ENCODE peak calls at places on chromosomes 6 and 20, in eight cellular contexts. X, D, V, Q, G, M, P and T are unnamed samples.
A peak's percentile ranks its signal among the peaks of the same experiment; 100 is the strongest.

GRCh38 chr6:25340421-25340820 is 61.2 kb downstream of the CARMIL1 start:
- DNase-seq in X (no peak), D (no peak), V (no peak), Q (no peak), G (no peak), M (no peak), P (no peak), T (no peak)

GRCh38 chr6:129590408-129591022 is 119.5 kb downstream of the ARHGAP18 start:
- DNase-seq in X (no peak), D (no peak), V (no peak), Q (no peak), G (no peak), M (no peak), P (no peak), T (no peak)

GRCh38 chr6:52152692-52153091 is 33.5 kb upstream of the IL17A start:
- DNase-seq in X (no peak), D (peak; percentile 13), V (no peak), Q (no peak), G (no peak), M (no peak), P (no peak), T (no peak)

GRCh38 chr6:65289491-65289890 is 417.5 kb downstream of the EYS start:
- DNase-seq in X (no peak), D (no peak), V (no peak), Q (no peak), G (no peak), M (no peak), P (no peak), T (no peak)

GRCh38 chr6:156944412-156944811 is 167.2 kb downstream of the ARID1B start:
- DNase-seq in X (no peak), D (no peak), V (no peak), Q (no peak), G (no peak), M (no peak), P (no peak), T (no peak)

GRCh38 chr6:144265061-144265357 is 20.1 kb upstream of the UTRN start:
- DNase-seq in X (no peak), D (no peak), V (no peak), Q (no peak), G (no peak), M (no peak), P (no peak), T (no peak)

GRCh38 chr6:7914991-7915789 is 4.6 kb upstream of the TXNDC5 start:
- DNase-seq in X (no peak), D (no peak), V (no peak), Q (no peak), G (peak; percentile 57), M (no peak), P (no peak), T (no peak)

GRCh38 chr6:78345882-78346281 is 521.5 kb upstream of the IRAK1BP1 start:
- DNase-seq in X (no peak), D (no peak), V (no peak), Q (no peak), G (no peak), M (no peak), P (no peak), T (no peak)

GRCh38 chr6:50834929-50835328 is 16.3 kb downstream of the TFAP2B start:
- DNase-seq in X (no peak), D (no peak), V (no peak), Q (no peak), G (no peak), M (no peak), P (no peak), T (no peak)

GRCh38 chr6:144753023-144753705 is 468.0 kb downstream of the UTRN start:
- DNase-seq in X (no peak), D (no peak), V (no peak), Q (no peak), G (peak; percentile 28), M (no peak), P (no peak), T (no peak)

GRCh38 chr20:38874460-38875169 is 51.6 kb upstream of the FAM83D start:
- DNase-seq in X (no peak), D (no peak), V (no peak), Q (no peak), G (no peak), M (no peak), P (no peak), T (no peak)

GRCh38 chr20:53706511-53707031 is 112.9 kb upstream of the ZNF217 start:
- DNase-seq in X (no peak), D (no peak), V (no peak), Q (peak; percentile 9), G (peak; percentile 33), M (no peak), P (no peak), T (no peak)

GRCh38 chr6:37105782-37106137 is 64.2 kb upstream of the PIM1 start:
- DNase-seq in X (no peak), D (no peak), V (no peak), Q (no peak), G (no peak), M (no peak), P (no peak), T (no peak)

GRCh38 chr6:82248233-82248735 is 740 bp upstream of the IBTK start:
- DNase-seq in X (no peak), D (peak; percentile 67), V (no peak), Q (no peak), G (no peak), M (no peak), P (no peak), T (peak; percentile 46)